ENCODE peak calls at places on chromosomes 11 and 22, in ten cellular contexts. P is heart left ventricle, Q is stomach, J is breast epithelium, W is ovary, F is IMR-90, X is Peyer's patch, G is body of pancreas, B is sigmoid colon, C is A549. Z is an unnamed sample.

GRCh38 chr11:77299528-77299993 is 1.9 kb downstream of the GDPD4 start:
- DNase-seq in P (no peak), Q (peak), J (no peak), W (no peak), F (peak), X (no peak), G (peak), B (no peak), C (peak), Z (no peak)

GRCh38 chr11:133360860-133361688 is 171.2 kb downstream of the OPCML start:
- DNase-seq in P (no peak), Q (no peak), J (no peak), W (no peak), F (no peak), X (no peak), G (no peak), B (no peak), C (no peak), Z (no peak)

GRCh38 chr11:74321487-74322188 is 10.2 kb upstream of the P4HA3 start:
- DNase-seq in P (no peak), Q (no peak), J (no peak), W (no peak), F (peak), X (no peak), G (no peak), B (no peak), C (no peak), Z (no peak)

GRCh38 chr11:103683581-103683980 is 352.9 kb upstream of the DDI1 start:
- DNase-seq in P (no peak), Q (no peak), J (no peak), W (no peak), F (peak), X (no peak), G (no peak), B (no peak), C (no peak), Z (no peak)

GRCh38 chr11:92057849-92058442 is 166.7 kb upstream of the FAT3 start:
- DNase-seq in P (no peak), Q (no peak), J (no peak), W (no peak), F (no peak), X (no peak), G (no peak), B (no peak), C (no peak), Z (no peak)

GRCh38 chr11:7612661-7613393 is 60.5 kb downstream of the CYB5R2 start:
- DNase-seq in P (no peak), Q (peak), J (no peak), W (no peak), F (peak), X (no peak), G (peak), B (no peak), C (no peak), Z (no peak)

GRCh38 chr11:24760681-24761080 is 263.8 kb downstream of the LUZP2 start:
- DNase-seq in P (no peak), Q (no peak), J (no peak), W (no peak), F (peak), X (no peak), G (no peak), B (no peak), C (no peak), Z (no peak)

GRCh38 chr22:17120711-17121234 is 387 bp downstream of the TMEM121B start:
- DNase-seq in P (no peak), Q (no peak), J (no peak), W (no peak), F (no peak), X (no peak), G (no peak), B (no peak), C (no peak), Z (no peak)

GRCh38 chr11:34825315-34825669 is 90.9 kb downstream of the APIP start:
- DNase-seq in P (no peak), Q (no peak), J (no peak), W (no peak), F (no peak), X (no peak), G (no peak), B (no peak), C (no peak), Z (no peak)

GRCh38 chr11:27505781-27506180 is 788 bp downstream of the LIN7C start:
- DNase-seq in P (no peak), Q (no peak), J (no peak), W (no peak), F (peak), X (no peak), G (no peak), B (no peak), C (no peak), Z (no peak)

GRCh38 chr11:120208012-120208441 is 2.8 kb upstream of the OAF start:
- DNase-seq in P (no peak), Q (no peak), J (no peak), W (no peak), F (no peak), X (no peak), G (peak), B (no peak), C (no peak), Z (peak)

GRCh38 chr11:61298663-61299244 is 3.6 kb upstream of the VWCE start:
- DNase-seq in P (no peak), Q (no peak), J (no peak), W (no peak), F (no peak), X (no peak), G (no peak), B (no peak), C (no peak), Z (peak)

GRCh38 chr11:115157247-115157646 is 347.0 kb downstream of the CADM1 start:
- DNase-seq in P (no peak), Q (no peak), J (no peak), W (no peak), F (no peak), X (no peak), G (no peak), B (no peak), C (no peak), Z (no peak)

GRCh38 chr11:106152013-106152412 is 74.6 kb downstream of the AASDHPPT start:
- DNase-seq in P (no peak), Q (peak), J (no peak), W (no peak), F (peak), X (no peak), G (peak), B (no peak), C (no peak), Z (no peak)

GRCh38 chr11:119652907-119653659 is 75.9 kb downstream of the NECTIN1 start:
- DNase-seq in P (no peak), Q (no peak), J (no peak), W (no peak), F (no peak), X (no peak), G (no peak), B (no peak), C (no peak), Z (no peak)

GRCh38 chr11:8615633-8616032 is 21.6 kb upstream of the STK33 start:
- DNase-seq in P (no peak), Q (no peak), J (no peak), W (no peak), F (no peak), X (no peak), G (no peak), B (no peak), C (no peak), Z (no peak)

GRCh38 chr22:40410272-40410671 is 39.9 kb downstream of the SGSM3 start:
- DNase-seq in P (no peak), Q (peak), J (no peak), W (no peak), F (no peak), X (no peak), G (no peak), B (no peak), C (no peak), Z (peak)

GRCh38 chr22:43313497-43314474 is 29.4 kb downstream of the SCUBE1 start:
- DNase-seq in P (peak), Q (no peak), J (no peak), W (peak), F (no peak), X (no peak), G (no peak), B (peak), C (no peak), Z (no peak)

GRCh38 chr11:22832315-22833041 is 2.9 kb upstream of the SVIP start:
- DNase-seq in P (no peak), Q (no peak), J (no peak), W (no peak), F (no peak), X (no peak), G (no peak), B (no peak), C (peak), Z (no peak)

GRCh38 chr11:61695917-61696316 is 15.7 kb downstream of the DAGLA start:
- DNase-seq in P (peak), Q (peak), J (peak), W (peak), F (peak), X (peak), G (peak), B (peak), C (peak), Z (peak)

GRCh38 chr22:48099671-48100070 is 1337.2 kb downstream of the TBC1D22A start:
- DNase-seq in P (no peak), Q (peak), J (no peak), W (no peak), F (no peak), X (no peak), G (no peak), B (peak), C (no peak), Z (peak)

GRCh38 chr11:122755409-122755808 is 82.9 kb upstream of the CRTAM start:
- DNase-seq in P (no peak), Q (no peak), J (no peak), W (no peak), F (no peak), X (no peak), G (no peak), B (no peak), C (no peak), Z (no peak)

DNA sequence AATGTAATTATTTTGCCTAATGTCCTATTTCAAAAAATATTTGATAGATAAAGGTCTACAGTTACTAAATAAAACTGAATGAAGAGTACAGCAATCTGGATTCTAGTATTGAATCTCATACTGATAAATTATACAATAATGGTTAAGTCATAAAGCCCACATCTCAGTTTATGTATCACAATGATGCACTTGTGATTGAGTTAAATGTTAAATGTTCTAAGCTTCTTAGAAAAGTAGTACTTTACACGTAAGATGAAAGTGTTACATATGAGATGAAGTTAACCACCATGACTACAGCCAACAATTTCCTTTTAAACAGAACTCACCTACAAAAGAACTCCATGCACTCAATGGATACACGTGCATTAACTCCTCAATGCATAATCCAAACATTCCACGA is 51.7 kb downstream of the PHF21A start:
- DNase-seq in P (no peak), Q (no peak), J (no peak), W (no peak), F (no peak), X (no peak), G (no peak), B (no peak), C (no peak), Z (no peak)
- H3K27ac ChIP-seq in P (no peak), Q (no peak), J (no peak), W (no peak), F (no peak), X (no peak), G (no peak), B (no peak), C (no peak), Z (no peak)

GRCh38 chr22:26486394-26486793 is 2.7 kb downstream of the SRRD start:
- DNase-seq in P (no peak), Q (no peak), J (no peak), W (no peak), F (no peak), X (no peak), G (no peak), B (no peak), C (no peak), Z (no peak)

GRCh38 chr22:26487996-26488395 is 4.3 kb downstream of the SRRD start:
- DNase-seq in P (no peak), Q (no peak), J (no peak), W (no peak), F (no peak), X (no peak), G (no peak), B (no peak), C (no peak), Z (no peak)

GRCh38 chr22:26484360-26484706 is 656 bp downstream of the SRRD start:
- DNase-seq in P (no peak), Q (no peak), J (no peak), W (no peak), F (peak), X (no peak), G (no peak), B (no peak), C (no peak), Z (no peak)

GRCh38 chr22:26485013-26485412 is 1.3 kb downstream of the SRRD start:
- DNase-seq in P (no peak), Q (no peak), J (no peak), W (no peak), F (no peak), X (no peak), G (no peak), B (no peak), C (no peak), Z (no peak)

DNA sequence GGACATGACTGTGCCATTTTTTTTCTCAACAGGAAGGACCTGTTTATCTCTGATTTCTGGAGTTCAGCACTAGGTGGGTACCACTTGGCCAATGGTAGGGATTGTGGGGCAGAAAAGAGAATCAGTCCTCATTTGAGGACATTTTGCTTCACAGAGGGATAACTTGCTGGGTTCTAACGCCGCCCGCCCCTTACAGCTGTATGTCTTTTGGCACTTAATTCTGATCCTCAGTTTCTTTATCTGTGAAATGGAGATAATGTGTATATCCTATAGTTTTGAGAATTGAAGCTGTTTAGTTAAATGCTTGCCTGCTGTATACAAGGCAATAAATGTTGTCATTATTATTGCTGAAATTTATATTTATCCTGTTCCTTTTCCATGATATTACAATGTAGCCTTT is 2.3 kb downstream of the SRRD start:
- DNase-seq in P (no peak), Q (no peak), J (no peak), W (no peak), F (no peak), X (no peak), G (no peak), B (no peak), C (no peak), Z (no peak)
- H3K4me3 ChIP-seq in P (no peak), Q (no peak), J (no peak), W (no peak), F (no peak), X (no peak), G (no peak), B (no peak), C (no peak), Z (no peak)

DNA sequence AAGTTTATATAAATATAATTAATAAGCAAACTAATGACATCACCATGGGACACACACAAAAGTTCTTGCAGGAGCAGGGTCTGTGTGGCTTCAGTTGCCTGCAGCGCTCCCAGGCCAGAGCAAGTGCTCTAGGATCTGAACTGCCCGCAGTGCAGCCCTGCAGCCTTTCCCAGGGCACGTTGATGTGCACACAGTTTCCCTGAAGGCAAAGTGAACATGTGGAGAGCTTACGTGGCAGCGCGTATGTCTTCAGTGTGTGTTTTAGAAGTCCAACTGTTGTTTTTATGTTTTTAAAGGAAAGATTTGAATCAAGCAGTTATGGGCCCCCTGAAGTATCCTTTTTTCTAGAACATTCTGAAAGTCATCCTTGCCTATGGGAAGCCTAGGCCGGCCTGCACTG is 1.2 kb upstream of the TIGD3 start:
- DNase-seq in P (no peak), Q (no peak), J (no peak), W (no peak), F (no peak), X (no peak), G (no peak), B (no peak), C (no peak), Z (no peak)
- TF ChIP-seq POLR2A in P (no peak), Q (no peak), J (no peak), W (no peak), F (no peak), X (no peak), G (no peak), B (no peak), C (no peak), Z (no peak)

GRCh38 chr11:3030289-3031070 is 26.7 kb downstream of the CARS1 start:
- DNase-seq in P (no peak), Q (no peak), J (no peak), W (no peak), F (no peak), X (no peak), G (no peak), B (no peak), C (no peak), Z (peak)
- H3K27ac ChIP-seq in P (peak), Q (no peak), J (no peak), W (no peak), F (no peak), X (no peak), G (no peak), B (peak), C (no peak), Z (no peak)

GRCh38 chr22:19717691-19718254 is 3.5 kb downstream of the SEPTIN5 start:
- DNase-seq in P (peak), Q (peak), J (peak), W (peak), F (peak), X (peak), G (peak), B (peak), C (peak), Z (peak)
- H3K4me3 ChIP-seq in P (peak), Q (peak), J (peak), W (peak), F (peak), X (peak), G (no peak), B (peak), C (peak), Z (peak)

DNA sequence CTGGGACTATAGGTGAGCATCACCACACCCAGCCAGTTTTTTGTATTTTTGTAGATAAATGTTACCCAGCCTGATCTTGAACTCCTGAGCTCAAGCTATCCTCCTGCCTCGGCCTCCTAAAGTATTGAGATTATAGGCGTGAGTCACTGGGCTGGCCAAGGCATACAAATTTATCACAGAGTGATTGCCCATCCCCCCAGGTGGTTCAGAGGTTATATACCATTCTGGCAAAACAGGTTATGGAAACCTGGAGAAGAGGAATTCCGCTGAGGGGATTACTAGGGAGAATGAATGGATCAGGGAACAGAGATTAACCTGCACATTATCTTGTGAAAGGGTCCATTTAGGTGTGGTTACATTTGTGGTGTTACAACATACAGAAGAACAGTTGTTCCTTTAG is 8.1 kb downstream of the ATG13 start:
- DNase-seq in P (no peak), Q (peak), J (no peak), W (no peak), F (no peak), X (no peak), G (no peak), B (no peak), C (no peak), Z (no peak)
- TF ChIP-seq POLR2A in P (no peak), Q (no peak), J (no peak), W (no peak), F (no peak), X (no peak), G (no peak), B (no peak), C (no peak), Z (no peak)